ENCODE peak calls at places on chromosomes 2 and 18, in four cellular contexts. P is cerebellum, Z is H54, F is epithelial cell of proximal tubule. N is an unnamed sample.

GRCh38 chr18:49257609-49258008 is 202.8 kb downstream of the DYM start:
- DNase-seq in Z (no peak), P (no peak), F (no peak), N (no peak)

GRCh38 chr2:177983183-177983788 is 89.3 kb downstream of the PDE11A start:
- DNase-seq in F (no peak), P (peak), Z (peak), N (no peak)

GRCh38 chr2:168671932-168672331 is 130.5 kb upstream of the NOSTRIN start:
- DNase-seq in F (no peak), Z (no peak), P (no peak), N (no peak)

GRCh38 chr2:69572640-69573039 is 70.9 kb downstream of the AAK1 start:
- DNase-seq in P (no peak), F (no peak), Z (peak), N (peak)

GRCh38 chr18:73647391-73647790 is 500.2 kb downstream of the FBXO15 start:
- DNase-seq in P (no peak), Z (no peak), F (no peak), N (no peak)

GRCh38 chr18:48310353-48310752 is 98.8 kb downstream of the ZBTB7C start:
- DNase-seq in P (no peak), Z (no peak), F (no peak), N (no peak)

GRCh38 chr2:8378016-8378810 is 303.6 kb upstream of the ID2 start:
- DNase-seq in F (no peak), P (no peak), Z (no peak), N (no peak)

GRCh38 chr18:926946-927345 is 22.3 kb downstream of the ADCYAP1 start:
- DNase-seq in P (no peak), F (no peak), Z (no peak), N (no peak)

GRCh38 chr2:229761663-229762062 is 47.3 kb upstream of the DNER start:
- DNase-seq in Z (no peak), P (no peak), F (no peak), N (no peak)

GRCh38 chr2:239393401-239393940 is 7.3 kb downstream of the HDAC4 start:
- DNase-seq in Z (no peak), P (no peak), F (no peak), N (no peak)

GRCh38 chr2:43133708-43134570 is 92.5 kb downstream of the ZFP36L2 start:
- DNase-seq in Z (no peak), F (no peak), P (no peak), N (peak)

GRCh38 chr2:205775091-205775876 is 93.0 kb downstream of the NRP2 start:
- DNase-seq in F (no peak), Z (no peak), P (no peak), N (no peak)

GRCh38 chr2:70403267-70404053 is 101.6 kb upstream of the FAM136A start:
- DNase-seq in P (no peak), Z (no peak), F (no peak), N (no peak)

GRCh38 chr18:10278265-10278664 is 176.2 kb upstream of the APCDD1 start:
- DNase-seq in P (no peak), F (no peak), Z (no peak), N (no peak)